ENCODE peak calls at places on chromosomes 13 and 19, in six cellular contexts. One of them, this sample, is unnamed.

GRCh38 chr19:17968376-17968775 is 1.5 kb downstream of the KCNN1 start:
- DNase-seq in left cardiac atrium: no peak
- DNase-seq in stimulated activated naive CD4-positive, alpha-beta T cell: no peak
- DNase-seq in foreskin fibroblast: no peak
- DNase-seq in stimulated activated CD8-positive, alpha-beta memory T cell treated with anti-CD3 and anti-CD28 coated beads, Interleukin-7, amount 100 ng/mL, for 4 hours: no peak
- DNase-seq in stimulated activated CD4-positive, alpha-beta T cell treated with anti-CD3 and anti-CD28 coated beads, Interleukin-1b, Interleukin-23, amount 100 ng/mL, for 1 hour: no peak
- DNase-seq in this sample: no peak

GRCh38 chr19:22354665-22355064 is 67.5 kb downstream of the ZNF98 start:
- DNase-seq in foreskin fibroblast: no peak
- DNase-seq in stimulated activated CD8-positive, alpha-beta memory T cell treated with anti-CD3 and anti-CD28 coated beads, Interleukin-7, amount 100 ng/mL, for 4 hours: no peak
- DNase-seq in left cardiac atrium: no peak
- DNase-seq in stimulated activated naive CD4-positive, alpha-beta T cell: no peak
- DNase-seq in stimulated activated CD4-positive, alpha-beta T cell treated with anti-CD3 and anti-CD28 coated beads, Interleukin-1b, Interleukin-23, amount 100 ng/mL, for 1 hour: no peak
- DNase-seq in this sample: no peak

GRCh38 chr19:7219056-7219455 is 75.2 kb downstream of the INSR start:
- DNase-seq in stimulated activated naive CD4-positive, alpha-beta T cell: no peak
- DNase-seq in foreskin fibroblast: no peak
- DNase-seq in stimulated activated CD8-positive, alpha-beta memory T cell treated with anti-CD3 and anti-CD28 coated beads, Interleukin-7, amount 100 ng/mL, for 4 hours: no peak
- DNase-seq in left cardiac atrium: no peak
- DNase-seq in stimulated activated CD4-positive, alpha-beta T cell treated with anti-CD3 and anti-CD28 coated beads, Interleukin-1b, Interleukin-23, amount 100 ng/mL, for 1 hour: no peak
- DNase-seq in this sample: no peak

GRCh38 chr13:34878354-34878753 is 63.7 kb upstream of the NBEA start:
- DNase-seq in stimulated activated CD4-positive, alpha-beta T cell treated with anti-CD3 and anti-CD28 coated beads, Interleukin-1b, Interleukin-23, amount 100 ng/mL, for 1 hour: no peak
- DNase-seq in foreskin fibroblast: no peak
- DNase-seq in left cardiac atrium: no peak
- DNase-seq in stimulated activated naive CD4-positive, alpha-beta T cell: no peak
- DNase-seq in stimulated activated CD8-positive, alpha-beta memory T cell treated with anti-CD3 and anti-CD28 coated beads, Interleukin-7, amount 100 ng/mL, for 4 hours: no peak
- DNase-seq in this sample: no peak

GRCh38 chr13:112545866-112546265 is 42.1 kb downstream of the TUBGCP3 start:
- DNase-seq in foreskin fibroblast: peak
- DNase-seq in stimulated activated CD8-positive, alpha-beta memory T cell treated with anti-CD3 and anti-CD28 coated beads, Interleukin-7, amount 100 ng/mL, for 4 hours: no peak
- DNase-seq in stimulated activated CD4-positive, alpha-beta T cell treated with anti-CD3 and anti-CD28 coated beads, Interleukin-1b, Interleukin-23, amount 100 ng/mL, for 1 hour: no peak
- DNase-seq in stimulated activated naive CD4-positive, alpha-beta T cell: no peak
- DNase-seq in left cardiac atrium: no peak
- DNase-seq in this sample: no peak

GRCh38 chr13:21124853-21125252 is 51.5 kb downstream of the SKA3 start:
- DNase-seq in foreskin fibroblast: peak
- DNase-seq in stimulated activated CD4-positive, alpha-beta T cell treated with anti-CD3 and anti-CD28 coated beads, Interleukin-1b, Interleukin-23, amount 100 ng/mL, for 1 hour: no peak
- DNase-seq in stimulated activated CD8-positive, alpha-beta memory T cell treated with anti-CD3 and anti-CD28 coated beads, Interleukin-7, amount 100 ng/mL, for 4 hours: no peak
- DNase-seq in stimulated activated naive CD4-positive, alpha-beta T cell: no peak
- DNase-seq in left cardiac atrium: no peak
- DNase-seq in this sample: peak

GRCh38 chr13:41384749-41385503 is 72.4 kb upstream of the RGCC start:
- DNase-seq in stimulated activated CD4-positive, alpha-beta T cell treated with anti-CD3 and anti-CD28 coated beads, Interleukin-1b, Interleukin-23, amount 100 ng/mL, for 1 hour: no peak
- DNase-seq in foreskin fibroblast: peak
- DNase-seq in left cardiac atrium: no peak
- DNase-seq in stimulated activated naive CD4-positive, alpha-beta T cell: no peak
- DNase-seq in stimulated activated CD8-positive, alpha-beta memory T cell treated with anti-CD3 and anti-CD28 coated beads, Interleukin-7, amount 100 ng/mL, for 4 hours: no peak
- DNase-seq in this sample: no peak

GRCh38 chr19:51689751-51690358 is 3.3 kb upstream of the SPACA6 start:
- DNase-seq in stimulated activated naive CD4-positive, alpha-beta T cell: no peak
- DNase-seq in foreskin fibroblast: peak
- DNase-seq in left cardiac atrium: peak
- DNase-seq in stimulated activated CD4-positive, alpha-beta T cell treated with anti-CD3 and anti-CD28 coated beads, Interleukin-1b, Interleukin-23, amount 100 ng/mL, for 1 hour: no peak
- DNase-seq in stimulated activated CD8-positive, alpha-beta memory T cell treated with anti-CD3 and anti-CD28 coated beads, Interleukin-7, amount 100 ng/mL, for 4 hours: no peak
- DNase-seq in this sample: peak

GRCh38 chr19:4967738-4968461 is 1.0 kb upstream of the KDM4B start:
- DNase-seq in stimulated activated CD8-positive, alpha-beta memory T cell treated with anti-CD3 and anti-CD28 coated beads, Interleukin-7, amount 100 ng/mL, for 4 hours: no peak
- DNase-seq in stimulated activated CD4-positive, alpha-beta T cell treated with anti-CD3 and anti-CD28 coated beads, Interleukin-1b, Interleukin-23, amount 100 ng/mL, for 1 hour: no peak
- DNase-seq in left cardiac atrium: no peak
- DNase-seq in foreskin fibroblast: peak
- DNase-seq in stimulated activated naive CD4-positive, alpha-beta T cell: no peak
- DNase-seq in this sample: no peak

This sample was measured in NCI-H1092 treated with DMSO at 0.1 percent for 48 hours.